ENCODE peak calls at places on chromosomes 4 and X, in four cellular contexts. X is spleen, E is mucosa of descending colon, R is cardiac muscle cell. Q is an unnamed sample. For H3K36me3, the result is how much of the 10 kb centered on the place peaks cover.

GRCh38 chr4:113616443-113616842 is 145.1 kb downstream of the CAMK2D start:
- DNase-seq in X (no peak), E (no peak), R (no peak), Q (no peak)

GRCh38 chr4:42313872-42314271 is 83.4 kb upstream of the SHISA3 start:
- DNase-seq in X (no peak), E (no peak), R (no peak), Q (no peak)

GRCh38 chr4:184812651-184813181 is 13.1 kb downstream of the ACSL1 start:
- DNase-seq in X (no peak), E (no peak), R (peak), Q (no peak)

GRCh38 chr4:137640838-137641158 is 108.5 kb upstream of the PCDH18 start:
- DNase-seq in X (no peak), E (no peak), R (no peak), Q (no peak)

GRCh38 chr4:168585168-168586091 is 88.6 kb downstream of the PALLD start:
- DNase-seq in X (no peak), E (peak), R (peak), Q (peak)

GRCh38 chr4:140703463-140703862 is 52.7 kb downstream of the TBC1D9 start:
- DNase-seq in X (no peak), E (no peak), R (peak), Q (no peak)

GRCh38 chr4:37054670-37055069 is 189.9 kb upstream of the NWD2 start:
- DNase-seq in X (no peak), E (no peak), R (no peak), Q (no peak)

GRCh38 chr4:185019451-185020292 is 1.4 kb downstream of the HELT start:
- DNase-seq in X (no peak), E (no peak), R (no peak), Q (peak)

GRCh38 chr4:185205697-185206342 is 2.0 kb upstream of the CFAP97 start:
- DNase-seq in X (no peak), E (no peak), R (no peak), Q (no peak)

GRCh38 chr4:1721666-1722550 is 587 bp downstream of the TACC3 start:
- DNase-seq in X (peak), E (peak), R (no peak), Q (no peak)

GRCh38 chrX:69493193-69493592 is 10.9 kb upstream of the NALF2 start:
- DNase-seq in X (no peak), E (peak), R (peak), Q (peak)

GRCh38 chr4:156396534-156396933 is 442.9 kb upstream of the CTSO start:
- DNase-seq in X (no peak), E (no peak), R (no peak), Q (no peak)

GRCh38 chr4:182688081-182688480 is 229.1 kb downstream of the DCTD start:
- DNase-seq in X (no peak), E (no peak), R (no peak), Q (no peak)

GRCh38 chrX:84865113-84865512 is 138.6 kb upstream of the APOOL start:
- DNase-seq in X (no peak), E (peak), R (no peak), Q (no peak)

GRCh38 chr4:141304346-141304745 is 83.7 kb downstream of the ZNF330 start:
- DNase-seq in X (no peak), E (no peak), R (no peak), Q (no peak)

GRCh38 chr4:127856485-127857447 is 23.9 kb upstream of the PLK4 start:
- DNase-seq in X (no peak), E (no peak), R (peak), Q (no peak)

GRCh38 chr4:139552908-139553307 is 3.1 kb downstream of the SETD7 start:
- DNase-seq in X (no peak), E (no peak), R (no peak), Q (no peak)

GRCh38 chrX:152865232-152865920 is 32.5 kb upstream of the ZNF185 start:
- DNase-seq in X (no peak), E (no peak), R (no peak), Q (no peak)

GRCh38 chrX:152873361-152873760 is 24.5 kb upstream of the ZNF185 start:
- DNase-seq in X (no peak), E (no peak), R (no peak), Q (no peak)

GRCh38 chrX:152871260-152871659 is 26.6 kb upstream of the ZNF185 start:
- DNase-seq in X (no peak), E (no peak), R (no peak), Q (no peak)

GRCh38 chrX:152872522-152872921 is 25.3 kb upstream of the ZNF185 start:
- DNase-seq in X (no peak), E (no peak), R (no peak), Q (no peak)

GRCh38 chrX:152869972-152870371 is 27.9 kb upstream of the ZNF185 start:
- DNase-seq in X (no peak), E (no peak), R (no peak), Q (no peak)
- TF ChIP-seq CTCF in X (no peak), E (no peak), R (no peak), Q (no peak)

DNA sequence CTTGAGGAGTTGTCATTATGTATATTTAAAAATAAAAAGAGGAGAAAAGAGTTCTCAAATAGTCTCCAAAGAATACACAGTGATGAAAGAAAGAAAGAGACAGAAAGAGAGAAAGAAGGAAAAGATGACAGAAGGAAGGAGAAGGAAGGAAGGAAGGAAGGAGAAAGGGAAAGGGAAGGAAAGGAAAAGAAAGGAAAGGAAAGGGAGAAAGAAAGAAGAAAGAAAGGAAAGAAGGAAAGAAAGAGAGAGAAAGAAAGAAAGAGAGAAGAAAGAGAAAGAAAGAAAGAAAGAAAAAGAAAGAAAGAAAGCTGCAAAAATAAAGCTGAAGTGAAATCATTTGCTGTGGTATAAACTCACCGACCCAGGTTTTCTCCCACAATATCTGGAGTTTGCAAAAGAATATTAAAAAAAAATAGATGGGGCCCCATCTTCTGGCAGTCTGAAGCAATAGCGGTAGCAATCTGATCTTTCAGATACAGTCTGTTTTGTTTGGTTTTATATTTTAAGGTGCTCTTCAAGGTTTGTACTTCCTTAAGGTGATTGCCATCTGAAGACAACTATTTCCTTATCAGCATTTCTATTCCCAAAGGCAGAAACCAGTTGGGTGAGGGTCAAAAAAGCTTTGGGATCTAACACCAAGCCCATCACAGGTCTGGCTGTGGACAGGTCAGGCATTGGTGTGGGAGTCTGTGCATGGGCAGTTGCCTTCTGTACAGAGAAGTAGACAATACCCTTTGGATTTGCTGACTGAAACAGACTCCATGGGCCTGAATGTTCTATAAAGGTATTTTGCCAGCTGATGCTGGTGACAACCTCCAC is 160.4 kb downstream of the CPEB2 start:
- DNase-seq in X (no peak), E (no peak), R (peak), Q (no peak)
- H3K4me3 ChIP-seq in X (no peak), E (no peak), R (no peak), Q (no peak)

GRCh38 chr4:3516061-3516835 is 16.0 kb downstream of the LRPAP1 start:
- DNase-seq in X (peak), E (no peak), R (no peak), Q (no peak)
- H3K36me3 ChIP-seq in X (half or more), E (under half), R (under half), Q (under half)

DNA sequence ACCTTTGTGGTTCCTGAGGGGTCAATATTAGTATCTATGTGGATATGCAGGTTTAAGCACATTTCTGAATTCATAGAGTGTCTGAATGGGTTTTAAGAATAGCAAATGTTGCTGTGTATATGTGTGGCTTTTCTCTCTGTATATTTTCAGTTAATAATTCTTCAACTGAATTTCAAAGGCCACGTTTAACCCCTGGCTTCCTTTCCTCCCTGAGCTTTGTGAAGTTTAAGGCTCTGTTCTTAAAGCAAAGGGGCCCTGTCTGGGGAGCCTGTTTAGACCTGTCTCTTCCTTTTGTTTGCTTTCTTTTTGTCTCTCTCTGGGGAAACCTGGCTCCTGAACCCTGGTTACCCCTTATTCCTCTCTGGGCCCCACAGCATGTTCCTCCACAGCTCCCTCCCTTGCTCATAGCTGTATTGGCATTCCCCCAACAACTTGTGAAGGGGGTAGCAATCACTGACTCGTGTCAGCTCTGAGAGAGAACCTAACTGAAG is 139.1 kb downstream of the COL4A6 start:
- DNase-seq in X (no peak), E (no peak), R (peak), Q (peak)
- TF ChIP-seq CTCF in X (no peak), E (no peak), R (no peak), Q (no peak)